ENCODE peak calls at places on chromosomes 1 and 21, in eight cellular contexts. One of them, this sample, is unnamed.

GRCh38 chr1:22329171-22329540 is 122.5 kb upstream of the ZBTB40 start:
- DNase-seq in amniotic stem cell: no peak
- DNase-seq in CD4-positive, CD25-positive, alpha-beta regulatory T cell: no peak
- DNase-seq in RPMI8226: no peak
- DNase-seq in mucosa of gallbladder: no peak
- DNase-seq in esophagus squamous epithelium: no peak
- DNase-seq in HTR-8/SVneo: no peak
- DNase-seq in activated T-cell treated with anti-CD3 and anti-CD28 coated beads for 48 hours: no peak
- DNase-seq in this sample: no peak

GRCh38 chr1:48472747-48473146 is 743 bp upstream of the SPATA6 start:
- DNase-seq in HTR-8/SVneo: no peak
- DNase-seq in esophagus squamous epithelium: no peak
- DNase-seq in RPMI8226: no peak
- DNase-seq in activated T-cell treated with anti-CD3 and anti-CD28 coated beads for 48 hours: no peak
- DNase-seq in mucosa of gallbladder: no peak
- DNase-seq in CD4-positive, CD25-positive, alpha-beta regulatory T cell: no peak
- DNase-seq in amniotic stem cell: no peak
- DNase-seq in this sample: no peak

GRCh38 chr1:233945573-233945972 is 41.1 kb downstream of the SLC35F3 start:
- DNase-seq in RPMI8226: no peak
- DNase-seq in mucosa of gallbladder: peak; percentile 30
- DNase-seq in CD4-positive, CD25-positive, alpha-beta regulatory T cell: no peak
- DNase-seq in HTR-8/SVneo: no peak
- DNase-seq in esophagus squamous epithelium: no peak
- DNase-seq in activated T-cell treated with anti-CD3 and anti-CD28 coated beads for 48 hours: no peak
- DNase-seq in amniotic stem cell: no peak
- DNase-seq in this sample: no peak

GRCh38 chr21:38220270-38220737 is 36.5 kb upstream of the KCNJ15 start:
- DNase-seq in mucosa of gallbladder: no peak
- DNase-seq in activated T-cell treated with anti-CD3 and anti-CD28 coated beads for 48 hours: no peak
- DNase-seq in CD4-positive, CD25-positive, alpha-beta regulatory T cell: no peak
- DNase-seq in RPMI8226: no peak
- DNase-seq in esophagus squamous epithelium: no peak
- DNase-seq in HTR-8/SVneo: no peak
- DNase-seq in amniotic stem cell: no peak
- DNase-seq in this sample: no peak

GRCh38 chr21:45512626-45513002 is 29.6 kb downstream of the SLC19A1 start:
- DNase-seq in esophagus squamous epithelium: no peak
- DNase-seq in activated T-cell treated with anti-CD3 and anti-CD28 coated beads for 48 hours: no peak
- DNase-seq in HTR-8/SVneo: no peak
- DNase-seq in CD4-positive, CD25-positive, alpha-beta regulatory T cell: no peak
- DNase-seq in RPMI8226: no peak
- DNase-seq in mucosa of gallbladder: no peak
- DNase-seq in amniotic stem cell: no peak
- DNase-seq in this sample: no peak

GRCh38 chr1:78080767-78081166 is 35.0 kb downstream of the GIPC2 start:
- DNase-seq in activated T-cell treated with anti-CD3 and anti-CD28 coated beads for 48 hours: no peak
- DNase-seq in CD4-positive, CD25-positive, alpha-beta regulatory T cell: peak; percentile 41
- DNase-seq in RPMI8226: no peak
- DNase-seq in esophagus squamous epithelium: no peak
- DNase-seq in HTR-8/SVneo: no peak
- DNase-seq in amniotic stem cell: no peak
- DNase-seq in mucosa of gallbladder: no peak
- DNase-seq in this sample: no peak

GRCh38 chr21:37582613-37583012 is 216.0 kb downstream of the DYRK1A start:
- DNase-seq in RPMI8226: peak; percentile 52
- DNase-seq in HTR-8/SVneo: peak; percentile 76
- DNase-seq in activated T-cell treated with anti-CD3 and anti-CD28 coated beads for 48 hours: no peak
- DNase-seq in CD4-positive, CD25-positive, alpha-beta regulatory T cell: peak; percentile 16
- DNase-seq in esophagus squamous epithelium: no peak
- DNase-seq in amniotic stem cell: peak; percentile 36
- DNase-seq in mucosa of gallbladder: peak; percentile 13
- DNase-seq in this sample: no peak

GRCh38 chr1:64775152-64775551 is 30.3 kb downstream of the RAVER2 start:
- DNase-seq in amniotic stem cell: no peak
- DNase-seq in mucosa of gallbladder: no peak
- DNase-seq in RPMI8226: no peak
- DNase-seq in activated T-cell treated with anti-CD3 and anti-CD28 coated beads for 48 hours: no peak
- DNase-seq in HTR-8/SVneo: no peak
- DNase-seq in esophagus squamous epithelium: no peak
- DNase-seq in CD4-positive, CD25-positive, alpha-beta regulatory T cell: no peak
- DNase-seq in this sample: no peak

GRCh38 chr21:32990666-32991065 is 35.1 kb upstream of the OLIG2 start:
- DNase-seq in HTR-8/SVneo: no peak
- DNase-seq in mucosa of gallbladder: no peak
- DNase-seq in activated T-cell treated with anti-CD3 and anti-CD28 coated beads for 48 hours: no peak
- DNase-seq in esophagus squamous epithelium: no peak
- DNase-seq in RPMI8226: no peak
- DNase-seq in amniotic stem cell: no peak
- DNase-seq in CD4-positive, CD25-positive, alpha-beta regulatory T cell: no peak
- DNase-seq in this sample: no peak

GRCh38 chr21:40447016-40447415 is 399.9 kb downstream of the DSCAM start:
- DNase-seq in HTR-8/SVneo: no peak
- DNase-seq in esophagus squamous epithelium: no peak
- DNase-seq in CD4-positive, CD25-positive, alpha-beta regulatory T cell: no peak
- DNase-seq in activated T-cell treated with anti-CD3 and anti-CD28 coated beads for 48 hours: no peak
- DNase-seq in amniotic stem cell: no peak
- DNase-seq in mucosa of gallbladder: no peak
- DNase-seq in RPMI8226: no peak
- DNase-seq in this sample: no peak

GRCh38 chr1:31843506-31843905 is 27.7 kb upstream of the SPOCD1 start:
- DNase-seq in RPMI8226: no peak
- DNase-seq in amniotic stem cell: peak; percentile 48
- DNase-seq in HTR-8/SVneo: peak; percentile 32
- DNase-seq in CD4-positive, CD25-positive, alpha-beta regulatory T cell: no peak
- DNase-seq in mucosa of gallbladder: no peak
- DNase-seq in activated T-cell treated with anti-CD3 and anti-CD28 coated beads for 48 hours: no peak
- DNase-seq in esophagus squamous epithelium: no peak
- DNase-seq in this sample: peak; percentile 10

GRCh38 chr1:71240656-71241055 is 159.8 kb upstream of the ZRANB2 start:
- DNase-seq in CD4-positive, CD25-positive, alpha-beta regulatory T cell: no peak
- DNase-seq in HTR-8/SVneo: no peak
- DNase-seq in amniotic stem cell: no peak
- DNase-seq in activated T-cell treated with anti-CD3 and anti-CD28 coated beads for 48 hours: no peak
- DNase-seq in esophagus squamous epithelium: no peak
- DNase-seq in RPMI8226: no peak
- DNase-seq in mucosa of gallbladder: no peak
- DNase-seq in this sample: no peak

GRCh38 chr1:66478116-66478515 is 55.8 kb upstream of the SGIP1 start:
- DNase-seq in RPMI8226: no peak
- DNase-seq in mucosa of gallbladder: no peak
- DNase-seq in esophagus squamous epithelium: no peak
- DNase-seq in amniotic stem cell: no peak
- DNase-seq in HTR-8/SVneo: peak; percentile 44
- DNase-seq in CD4-positive, CD25-positive, alpha-beta regulatory T cell: no peak
- DNase-seq in activated T-cell treated with anti-CD3 and anti-CD28 coated beads for 48 hours: no peak
- DNase-seq in this sample: no peak

GRCh38 chr1:94106716-94107115 is 14.2 kb downstream of the ABCA4 start:
- DNase-seq in RPMI8226: no peak
- DNase-seq in HTR-8/SVneo: no peak
- DNase-seq in activated T-cell treated with anti-CD3 and anti-CD28 coated beads for 48 hours: no peak
- DNase-seq in CD4-positive, CD25-positive, alpha-beta regulatory T cell: no peak
- DNase-seq in amniotic stem cell: no peak
- DNase-seq in mucosa of gallbladder: no peak
- DNase-seq in esophagus squamous epithelium: no peak
- DNase-seq in this sample: no peak

GRCh38 chr1:67148516-67149178 is 13.9 kb upstream of the C1orf141 start:
- DNase-seq in esophagus squamous epithelium: no peak
- DNase-seq in HTR-8/SVneo: no peak
- DNase-seq in activated T-cell treated with anti-CD3 and anti-CD28 coated beads for 48 hours: no peak
- DNase-seq in RPMI8226: no peak
- DNase-seq in mucosa of gallbladder: no peak
- DNase-seq in amniotic stem cell: no peak
- DNase-seq in CD4-positive, CD25-positive, alpha-beta regulatory T cell: no peak
- DNase-seq in this sample: no peak

GRCh38 chr1:223009421-223009820 is 133.6 kb downstream of the TLR5 start:
- DNase-seq in HTR-8/SVneo: no peak
- DNase-seq in CD4-positive, CD25-positive, alpha-beta regulatory T cell: no peak
- DNase-seq in RPMI8226: no peak
- DNase-seq in mucosa of gallbladder: no peak
- DNase-seq in activated T-cell treated with anti-CD3 and anti-CD28 coated beads for 48 hours: no peak
- DNase-seq in esophagus squamous epithelium: no peak
- DNase-seq in amniotic stem cell: no peak
- DNase-seq in this sample: no peak

GRCh38 chr1:26021647-26022403 is at the start of gene EXTL1:
- DNase-seq in CD4-positive, CD25-positive, alpha-beta regulatory T cell: no peak
- DNase-seq in RPMI8226: no peak
- DNase-seq in activated T-cell treated with anti-CD3 and anti-CD28 coated beads for 48 hours: no peak
- DNase-seq in mucosa of gallbladder: no peak
- DNase-seq in amniotic stem cell: no peak
- DNase-seq in esophagus squamous epithelium: no peak
- DNase-seq in HTR-8/SVneo: no peak
- DNase-seq in this sample: no peak

GRCh38 chr1:31795801-31796621 is 19.8 kb downstream of the SPOCD1 start:
- DNase-seq in CD4-positive, CD25-positive, alpha-beta regulatory T cell: no peak
- DNase-seq in RPMI8226: peak; percentile 59
- DNase-seq in mucosa of gallbladder: no peak
- DNase-seq in activated T-cell treated with anti-CD3 and anti-CD28 coated beads for 48 hours: no peak
- DNase-seq in HTR-8/SVneo: peak; percentile 27
- DNase-seq in amniotic stem cell: peak; percentile 47
- DNase-seq in esophagus squamous epithelium: no peak
- DNase-seq in this sample: peak; percentile 66

GRCh38 chr1:11518791-11519628 is 40.1 kb downstream of the DISP3 start:
- DNase-seq in RPMI8226: no peak
- DNase-seq in activated T-cell treated with anti-CD3 and anti-CD28 coated beads for 48 hours: no peak
- DNase-seq in CD4-positive, CD25-positive, alpha-beta regulatory T cell: no peak
- DNase-seq in amniotic stem cell: no peak
- DNase-seq in HTR-8/SVneo: no peak
- DNase-seq in esophagus squamous epithelium: no peak
- DNase-seq in mucosa of gallbladder: no peak
- DNase-seq in this sample: no peak

GRCh38 chr1:225464851-225465792 is 37.3 kb upstream of the LBR start:
- DNase-seq in RPMI8226: no peak
- DNase-seq in activated T-cell treated with anti-CD3 and anti-CD28 coated beads for 48 hours: no peak
- DNase-seq in HTR-8/SVneo: no peak
- DNase-seq in amniotic stem cell: no peak
- DNase-seq in mucosa of gallbladder: no peak
- DNase-seq in esophagus squamous epithelium: no peak
- DNase-seq in CD4-positive, CD25-positive, alpha-beta regulatory T cell: no peak
- DNase-seq in this sample: no peak

GRCh38 chr1:154609398-154610380 is 1.7 kb upstream of the ADAR start:
- DNase-seq in mucosa of gallbladder: no peak
- DNase-seq in esophagus squamous epithelium: no peak
- DNase-seq in amniotic stem cell: no peak
- DNase-seq in CD4-positive, CD25-positive, alpha-beta regulatory T cell: peak; percentile 74
- DNase-seq in activated T-cell treated with anti-CD3 and anti-CD28 coated beads for 48 hours: no peak
- DNase-seq in RPMI8226: peak; percentile 69
- DNase-seq in HTR-8/SVneo: no peak
- DNase-seq in this sample: no peak

GRCh38 chr1:70536708-70537398 is 125.8 kb downstream of the CTH start:
- DNase-seq in CD4-positive, CD25-positive, alpha-beta regulatory T cell: no peak
- DNase-seq in activated T-cell treated with anti-CD3 and anti-CD28 coated beads for 48 hours: no peak
- DNase-seq in HTR-8/SVneo: no peak
- DNase-seq in amniotic stem cell: no peak
- DNase-seq in RPMI8226: no peak
- DNase-seq in mucosa of gallbladder: no peak
- DNase-seq in esophagus squamous epithelium: no peak
- DNase-seq in this sample: no peak

GRCh38 chr21:35321322-35322200 is 272.5 kb upstream of the RUNX1 start:
- DNase-seq in RPMI8226: no peak
- DNase-seq in esophagus squamous epithelium: no peak
- DNase-seq in mucosa of gallbladder: no peak
- DNase-seq in HTR-8/SVneo: no peak
- DNase-seq in amniotic stem cell: no peak
- DNase-seq in activated T-cell treated with anti-CD3 and anti-CD28 coated beads for 48 hours: no peak
- DNase-seq in CD4-positive, CD25-positive, alpha-beta regulatory T cell: no peak
- DNase-seq in this sample: no peak

GRCh38 chr1:2144501-2145090 is 50.0 kb downstream of the FAAP20 start:
- DNase-seq in amniotic stem cell: no peak
- DNase-seq in CD4-positive, CD25-positive, alpha-beta regulatory T cell: no peak
- DNase-seq in HTR-8/SVneo: no peak
- DNase-seq in mucosa of gallbladder: no peak
- DNase-seq in RPMI8226: no peak
- DNase-seq in esophagus squamous epithelium: no peak
- DNase-seq in activated T-cell treated with anti-CD3 and anti-CD28 coated beads for 48 hours: no peak
- DNase-seq in this sample: no peak

This sample was measured in ascending aorta.